ENCODE peak calls at places on chromosomes 1 and 21, in seven cellular contexts. One of them, this sample, is unnamed. For H3K4me1, the result is how much of the 10 kb centered on the place peaks cover.

GRCh38 chr21:38611262-38611661 is 113.0 kb upstream of the ERG start:
- DNase-seq in K562: no peak
- DNase-seq in H1: no peak
- DNase-seq in SK-N-SH: no peak
- DNase-seq in HCT116: no peak
- DNase-seq in GM12878: no peak
- DNase-seq in GM23338: no peak
- DNase-seq in this sample: no peak

GRCh38 chr1:53600486-53600885 is 138.5 kb downstream of the GLIS1 start:
- DNase-seq in HCT116: no peak
- DNase-seq in K562: no peak
- DNase-seq in H1: no peak
- DNase-seq in GM23338: no peak
- DNase-seq in SK-N-SH: no peak
- DNase-seq in GM12878: no peak
- DNase-seq in this sample: no peak

GRCh38 chr1:224542783-224543440 is 73.2 kb upstream of the CNIH3 start:
- DNase-seq in H1: no peak
- DNase-seq in SK-N-SH: no peak
- DNase-seq in HCT116: peak
- DNase-seq in GM12878: no peak
- DNase-seq in K562: peak
- DNase-seq in GM23338: no peak
- DNase-seq in this sample: peak

GRCh38 chr1:232966663-232967062 is 16.3 kb downstream of the NTPCR start:
- DNase-seq in HCT116: no peak
- DNase-seq in GM23338: no peak
- DNase-seq in H1: no peak
- DNase-seq in GM12878: no peak
- DNase-seq in SK-N-SH: no peak
- DNase-seq in K562: no peak
- DNase-seq in this sample: no peak

GRCh38 chr1:221663321-221663720 is 78.6 kb downstream of the DUSP10 start:
- DNase-seq in K562: no peak
- DNase-seq in H1: no peak
- DNase-seq in GM23338: no peak
- DNase-seq in GM12878: no peak
- DNase-seq in SK-N-SH: no peak
- DNase-seq in HCT116: no peak
- DNase-seq in this sample: no peak

GRCh38 chr1:16012590-16013219 is 5.1 kb downstream of the HSPB7 start:
- DNase-seq in H1: peak
- DNase-seq in GM12878: peak
- DNase-seq in HCT116: peak
- DNase-seq in SK-N-SH: peak
- DNase-seq in K562: peak
- DNase-seq in GM23338: peak
- DNase-seq in this sample: peak

GRCh38 chr1:165696625-165697100 is 1.7 kb downstream of the ALDH9A1 start:
- DNase-seq in H1: no peak
- DNase-seq in SK-N-SH: no peak
- DNase-seq in HCT116: no peak
- DNase-seq in GM12878: no peak
- DNase-seq in K562: no peak
- DNase-seq in GM23338: no peak
- DNase-seq in this sample: peak

GRCh38 chr1:214842856-214843255 is 239.7 kb upstream of the KCNK2 start:
- DNase-seq in GM23338: no peak
- DNase-seq in H1: no peak
- DNase-seq in HCT116: no peak
- DNase-seq in GM12878: no peak
- DNase-seq in SK-N-SH: no peak
- DNase-seq in K562: no peak
- DNase-seq in this sample: no peak

GRCh38 chr1:157960773-157961172 is 32.7 kb upstream of the KIRREL1 start:
- DNase-seq in H1: no peak
- DNase-seq in SK-N-SH: no peak
- DNase-seq in HCT116: no peak
- DNase-seq in GM23338: peak
- DNase-seq in K562: no peak
- DNase-seq in GM12878: no peak
- DNase-seq in this sample: no peak

GRCh38 chr1:238955934-238956333 is 430.4 kb upstream of the CHRM3 start:
- DNase-seq in HCT116: no peak
- DNase-seq in GM12878: no peak
- DNase-seq in SK-N-SH: peak
- DNase-seq in GM23338: no peak
- DNase-seq in H1: no peak
- DNase-seq in K562: no peak
- DNase-seq in this sample: no peak

GRCh38 chr1:100721502-100722205 is 2.1 kb downstream of the VCAM1 start:
- DNase-seq in SK-N-SH: no peak
- DNase-seq in K562: no peak
- DNase-seq in H1: no peak
- DNase-seq in GM23338: no peak
- DNase-seq in GM12878: no peak
- DNase-seq in HCT116: no peak
- DNase-seq in this sample: no peak

GRCh38 chr1:235984041-235984820 is 80.7 kb downstream of the NID1 start:
- DNase-seq in SK-N-SH: no peak
- DNase-seq in GM23338: no peak
- DNase-seq in HCT116: no peak
- DNase-seq in GM12878: no peak
- DNase-seq in H1: no peak
- DNase-seq in K562: no peak
- DNase-seq in this sample: peak

GRCh38 chr1:167663002-167663772 is 33.2 kb downstream of the RCSD1 start:
- DNase-seq in GM23338: no peak
- DNase-seq in SK-N-SH: no peak
- DNase-seq in H1: no peak
- DNase-seq in K562: no peak
- DNase-seq in GM12878: peak
- DNase-seq in HCT116: no peak
- DNase-seq in this sample: no peak

GRCh38 chr1:196317535-196318522 is 290.4 kb downstream of the KCNT2 start:
- DNase-seq in HCT116: peak
- DNase-seq in K562: peak
- DNase-seq in GM12878: no peak
- DNase-seq in GM23338: peak
- DNase-seq in SK-N-SH: no peak
- DNase-seq in H1: no peak
- DNase-seq in this sample: peak

GRCh38 chr1:9724706-9725476 is 73.4 kb downstream of the PIK3CD start:
- DNase-seq in HCT116: peak
- DNase-seq in H1: peak
- DNase-seq in K562: peak
- DNase-seq in GM12878: no peak
- DNase-seq in SK-N-SH: peak
- DNase-seq in GM23338: peak
- DNase-seq in this sample: peak
- TF ChIP-seq POLR2AphosphoS5 in HCT116: peak
- TF ChIP-seq POLR2AphosphoS5 in H1: no peak
- TF ChIP-seq POLR2AphosphoS5 in K562: no peak
- TF ChIP-seq POLR2AphosphoS5 in GM12878: no peak
- TF ChIP-seq POLR2AphosphoS5 in SK-N-SH: no peak
- TF ChIP-seq POLR2AphosphoS5 in GM23338: no peak
- TF ChIP-seq POLR2AphosphoS5 in this sample: no peak

DNA sequence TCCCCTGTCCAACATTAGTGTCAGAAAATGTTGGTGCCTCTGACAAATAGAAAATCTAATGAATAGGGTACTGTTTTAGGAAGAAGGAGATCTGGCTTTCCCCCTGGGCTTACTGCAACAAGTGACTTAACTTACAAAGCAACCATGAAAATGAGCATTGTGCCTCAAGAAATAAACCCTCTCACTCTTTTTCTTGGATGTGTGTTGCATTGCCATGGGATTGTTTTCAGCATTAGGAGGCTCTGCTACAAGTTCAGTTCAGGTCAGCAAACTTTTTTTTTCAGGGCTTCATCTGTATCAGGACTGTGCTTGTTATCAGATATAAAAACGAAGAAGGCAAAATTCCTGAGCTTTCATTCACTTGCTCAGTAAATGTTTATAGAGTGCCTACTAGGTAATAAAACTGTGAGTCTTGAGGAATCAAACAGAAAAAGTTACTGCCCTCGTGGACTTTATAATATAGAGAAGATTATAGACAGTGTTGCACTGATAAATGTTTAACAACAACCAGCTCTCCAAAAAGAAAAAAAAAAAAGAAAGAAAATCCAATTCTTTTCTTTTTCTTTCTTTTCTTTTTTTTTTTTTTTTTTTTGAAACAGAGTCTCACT is 37.9 kb upstream of the DOCK7 start:
- DNase-seq in GM23338: no peak
- DNase-seq in HCT116: no peak
- DNase-seq in SK-N-SH: no peak
- DNase-seq in GM12878: no peak
- DNase-seq in H1: no peak
- DNase-seq in K562: no peak
- DNase-seq in this sample: no peak
- H3K4me2 ChIP-seq in GM23338: no peak
- H3K4me2 ChIP-seq in HCT116: no peak
- H3K4me2 ChIP-seq in SK-N-SH: peak
- H3K4me2 ChIP-seq in GM12878: no peak
- H3K4me2 ChIP-seq in H1: no peak
- H3K4me2 ChIP-seq in K562: no peak
- H3K4me2 ChIP-seq in this sample: no peak

DNA sequence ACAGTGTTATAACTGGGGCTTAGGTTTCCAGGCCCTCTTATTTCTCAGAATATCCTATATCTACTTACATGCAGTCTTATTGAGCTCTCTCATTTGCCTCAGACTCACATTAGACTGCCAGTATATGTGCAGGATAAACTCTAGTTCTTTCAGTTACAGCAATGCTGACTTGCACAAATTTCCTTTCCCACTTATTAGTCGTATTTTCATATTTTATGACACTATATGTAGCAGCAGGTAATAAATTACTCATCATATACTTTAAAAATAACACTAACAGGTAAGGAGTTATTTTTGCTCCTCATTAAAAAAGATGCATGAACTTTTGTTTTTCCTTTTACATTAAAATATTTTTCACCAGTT is 65.7 kb downstream of the GADD45A start:
- DNase-seq in GM23338: no peak
- DNase-seq in HCT116: no peak
- DNase-seq in SK-N-SH: no peak
- DNase-seq in H1: no peak
- DNase-seq in GM12878: no peak
- DNase-seq in K562: no peak
- DNase-seq in this sample: no peak
- H3K4me1 ChIP-seq in GM23338: half or more
- H3K4me1 ChIP-seq in HCT116: half or more
- H3K4me1 ChIP-seq in SK-N-SH: half or more
- H3K4me1 ChIP-seq in H1: under half
- H3K4me1 ChIP-seq in GM12878: under half
- H3K4me1 ChIP-seq in K562: half or more
- H3K4me1 ChIP-seq in this sample: half or more

GRCh38 chr1:154961207-154961496 is 430 bp downstream of the PYGO2 start:
- DNase-seq in SK-N-SH: no peak
- DNase-seq in GM12878: no peak
- DNase-seq in HCT116: no peak
- DNase-seq in GM23338: no peak
- DNase-seq in H1: no peak
- DNase-seq in K562: no peak
- DNase-seq in this sample: no peak

GRCh38 chr1:154962795-154963330 is 1.3 kb upstream of the PYGO2 start:
- DNase-seq in GM12878: no peak
- DNase-seq in HCT116: no peak
- DNase-seq in GM23338: no peak
- DNase-seq in K562: no peak
- DNase-seq in H1: no peak
- DNase-seq in SK-N-SH: no peak
- DNase-seq in this sample: no peak

GRCh38 chr1:154960446-154961136 is 991 bp downstream of the PYGO2 start:
- DNase-seq in K562: no peak
- DNase-seq in GM12878: no peak
- DNase-seq in HCT116: no peak
- DNase-seq in SK-N-SH: no peak
- DNase-seq in H1: no peak
- DNase-seq in GM23338: no peak
- DNase-seq in this sample: peak

GRCh38 chr1:154962238-154962678 is 676 bp upstream of the PYGO2 start:
- DNase-seq in HCT116: no peak
- DNase-seq in H1: no peak
- DNase-seq in GM23338: peak
- DNase-seq in K562: no peak
- DNase-seq in GM12878: no peak
- DNase-seq in SK-N-SH: peak
- DNase-seq in this sample: peak

GRCh38 chr1:154961497-154962237 is at the start of gene PYGO2:
- DNase-seq in GM12878: no peak
- DNase-seq in K562: peak
- DNase-seq in GM23338: peak
- DNase-seq in HCT116: no peak
- DNase-seq in H1: no peak
- DNase-seq in SK-N-SH: peak
- DNase-seq in this sample: peak
- TF ChIP-seq POLR2AphosphoS5 in GM12878: peak
- TF ChIP-seq POLR2AphosphoS5 in K562: peak
- TF ChIP-seq POLR2AphosphoS5 in GM23338: peak
- TF ChIP-seq POLR2AphosphoS5 in HCT116: peak
- TF ChIP-seq POLR2AphosphoS5 in H1: peak
- TF ChIP-seq POLR2AphosphoS5 in SK-N-SH: peak
- TF ChIP-seq POLR2AphosphoS5 in this sample: peak

DNA sequence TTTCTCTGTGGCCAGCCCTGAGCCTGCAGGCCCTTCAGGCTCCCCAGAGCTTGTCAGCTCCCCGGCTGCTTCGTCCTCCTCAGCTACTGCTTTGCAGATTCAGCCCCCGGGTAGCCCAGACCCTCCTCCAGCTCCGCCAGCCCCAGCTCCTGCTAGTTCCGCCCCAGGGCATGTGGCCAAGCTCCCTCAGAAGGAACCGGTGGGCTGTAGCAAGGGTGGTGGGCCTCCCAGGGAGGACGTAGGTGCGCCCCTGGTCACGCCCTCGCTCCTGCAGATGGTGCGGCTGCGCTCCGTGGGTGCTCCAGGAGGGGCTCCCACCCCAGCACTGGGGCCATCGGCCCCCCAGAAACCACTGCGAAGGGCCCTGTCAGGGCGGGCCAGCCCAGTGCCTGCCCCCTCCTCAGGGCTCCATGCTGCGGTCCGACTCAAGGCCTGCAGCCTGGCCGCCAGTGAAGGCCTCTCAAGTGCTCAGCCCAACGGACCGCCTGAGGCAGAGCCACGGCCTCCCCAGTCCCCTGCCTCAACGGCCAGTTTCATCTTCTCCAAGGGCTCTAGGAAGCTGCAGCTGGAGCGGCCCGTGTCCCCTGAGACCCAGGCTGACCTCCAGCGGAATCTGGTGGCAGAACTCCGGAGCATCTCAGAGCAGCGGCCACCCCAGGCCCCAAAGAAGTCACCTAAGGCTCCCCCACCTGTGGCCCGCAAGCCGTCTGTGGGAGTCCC is 45.4 kb downstream of the YARS1 start:
- DNase-seq in GM23338: no peak
- DNase-seq in HCT116: no peak
- DNase-seq in SK-N-SH: no peak
- DNase-seq in K562: no peak
- DNase-seq in H1: no peak
- DNase-seq in GM12878: no peak
- DNase-seq in this sample: no peak
- H3K4me2 ChIP-seq in GM23338: no peak
- H3K4me2 ChIP-seq in HCT116: no peak
- H3K4me2 ChIP-seq in SK-N-SH: no peak
- H3K4me2 ChIP-seq in K562: no peak
- H3K4me2 ChIP-seq in H1: no peak
- H3K4me2 ChIP-seq in GM12878: no peak
- H3K4me2 ChIP-seq in this sample: no peak

GRCh38 chr1:2232255-2232915 is 4.3 kb downstream of the SKI start:
- DNase-seq in GM23338: no peak
- DNase-seq in GM12878: no peak
- DNase-seq in K562: peak
- DNase-seq in SK-N-SH: no peak
- DNase-seq in H1: no peak
- DNase-seq in HCT116: no peak
- DNase-seq in this sample: no peak
- H3K4me1 ChIP-seq in GM23338: under half
- H3K4me1 ChIP-seq in GM12878: under half
- H3K4me1 ChIP-seq in K562: under half
- H3K4me1 ChIP-seq in SK-N-SH: under half
- H3K4me1 ChIP-seq in H1: under half
- H3K4me1 ChIP-seq in HCT116: under half
- H3K4me1 ChIP-seq in this sample: under half